ENCODE peak calls at places on chromosome 17, in five cellular contexts. L is cardiac fibroblast, U is sciatic nerve, I is occipital lobe, N is endothelial cell of umbilical vein. B is an unnamed sample.

GRCh38 chr17:17237026-17237799 is at the start of gene FLCN:
- DNase-seq in L (peak), U (peak), I (peak), N (peak), B (peak)

GRCh38 chr17:72357764-72358365 is 237.0 kb downstream of the SOX9 start:
- DNase-seq in L (no peak), U (no peak), I (no peak), N (no peak), B (no peak)

GRCh38 chr17:12376276-12376675 is 289.4 kb upstream of the MYOCD start:
- DNase-seq in L (no peak), U (no peak), I (no peak), N (no peak), B (no peak)

GRCh38 chr17:40547079-40547784 is 18.0 kb downstream of the CCR7 start:
- DNase-seq in L (no peak), U (peak), I (no peak), N (no peak), B (peak)

GRCh38 chr17:31686495-31686894 is 172.5 kb downstream of the COPRS start:
- DNase-seq in L (no peak), U (no peak), I (no peak), N (no peak), B (peak)

GRCh38 chr17:65062168-65062915 is 5.8 kb upstream of the GNA13 start:
- DNase-seq in L (no peak), U (peak), I (no peak), N (no peak), B (peak)

GRCh38 chr17:48510761-48511604 is 19.8 kb downstream of the HOXB1 start:
- DNase-seq in L (peak), U (no peak), I (no peak), N (no peak), B (no peak)

GRCh38 chr17:8555062-8555461 is 75.5 kb downstream of the MYH10 start:
- DNase-seq in L (no peak), U (no peak), I (no peak), N (no peak), B (no peak)

GRCh38 chr17:62644487-62645173 is 17.2 kb downstream of the MRC2 start:
- DNase-seq in L (no peak), U (no peak), I (no peak), N (no peak), B (peak)

GRCh38 chr17:35432176-35433074 is at the start of gene SLFN12:
- DNase-seq in L (peak), U (peak), I (no peak), N (peak), B (peak)

GRCh38 chr17:4440690-4441686 is 7.2 kb downstream of the SPNS3 start:
- DNase-seq in L (peak), U (no peak), I (no peak), N (no peak), B (no peak)

GRCh38 chr17:7045492-7046126 is 1.7 kb upstream of the SLC16A11 start:
- DNase-seq in L (peak), U (no peak), I (no peak), N (peak), B (peak)

GRCh38 chr17:38701504-38702165 is 3.4 kb upstream of the MLLT6 start:
- DNase-seq in L (peak), U (peak), I (no peak), N (peak), B (no peak)

GRCh38 chr17:80967404-80967872 is 24.2 kb upstream of the CHMP6 start:
- DNase-seq in L (no peak), U (no peak), I (no peak), N (no peak), B (no peak)

GRCh38 chr17:1627987-1628855 is at the start of gene SLC43A2:
- DNase-seq in L (peak), U (peak), I (peak), N (peak), B (peak)

GRCh38 chr17:63222655-63223054 is 223.5 kb downstream of the CYB561 start:
- DNase-seq in L (peak), U (no peak), I (no peak), N (peak), B (no peak)

GRCh38 chr17:19414396-19415280 is 3.6 kb downstream of the RNF112 start:
- DNase-seq in L (no peak), U (no peak), I (no peak), N (no peak), B (peak)

GRCh38 chr17:63543822-63544420 is 6.4 kb upstream of the DCAF7 start:
- DNase-seq in L (no peak), U (no peak), I (no peak), N (no peak), B (peak)

GRCh38 chr17:31596382-31597323 is 205.2 kb downstream of the RAB11FIP4 start:
- DNase-seq in L (peak), U (peak), I (no peak), N (peak), B (peak)

GRCh38 chr17:2171725-2172446 is 117.0 kb downstream of the HIC1 start:
- DNase-seq in L (peak), U (peak), I (peak), N (peak), B (no peak)

GRCh38 chr17:75088902-75089417 is 1.2 kb downstream of the SLC16A5 start:
- DNase-seq in L (no peak), U (no peak), I (no peak), N (peak), B (peak)

GRCh38 chr17:66540131-66540781 is 237.8 kb downstream of the PRKCA start:
- DNase-seq in L (peak), U (peak), I (peak), N (no peak), B (peak)

GRCh38 chr17:50853015-50853615 is 13.0 kb downstream of the TOB1 start:
- DNase-seq in L (no peak), U (no peak), I (no peak), N (peak), B (peak)

GRCh38 chr17:41873559-41874292 is 8.5 kb upstream of the KLHL11 start:
- DNase-seq in L (no peak), U (no peak), I (no peak), N (no peak), B (no peak)